ENCODE peak calls at places on chromosomes 13 and 19, in ten cellular contexts. One of them, this sample, is unnamed.

GRCh38 chr19:3210347-3211017 is 14.0 kb upstream of the CELF5 start:
- DNase-seq in D341Med: peak
- DNase-seq in LHCN-M2: peak
- DNase-seq in NCI-H1417: peak
- DNase-seq in epithelial cell of prostate: no peak
- DNase-seq in activated naive CD4-positive, alpha-beta T cell treated with anti-CD3 and anti-CD28 coated beads for 36 hours: peak
- DNase-seq in H7: peak
- DNase-seq in astrocyte of the cerebellum: no peak
- DNase-seq in GM04504: no peak
- DNase-seq in ascending aorta: peak
- DNase-seq in this sample: no peak

GRCh38 chr19:45780448-45781281 is 1.6 kb downstream of the DMPK start:
- DNase-seq in D341Med: no peak
- DNase-seq in LHCN-M2: no peak
- DNase-seq in NCI-H1417: no peak
- DNase-seq in epithelial cell of prostate: no peak
- DNase-seq in activated naive CD4-positive, alpha-beta T cell treated with anti-CD3 and anti-CD28 coated beads for 36 hours: no peak
- DNase-seq in H7: peak
- DNase-seq in astrocyte of the cerebellum: no peak
- DNase-seq in GM04504: no peak
- DNase-seq in ascending aorta: no peak
- DNase-seq in this sample: no peak

GRCh38 chr13:39781381-39781780 is 125.9 kb downstream of the COG6 start:
- DNase-seq in D341Med: no peak
- DNase-seq in LHCN-M2: no peak
- DNase-seq in NCI-H1417: no peak
- DNase-seq in epithelial cell of prostate: no peak
- DNase-seq in activated naive CD4-positive, alpha-beta T cell treated with anti-CD3 and anti-CD28 coated beads for 36 hours: no peak
- DNase-seq in H7: no peak
- DNase-seq in astrocyte of the cerebellum: no peak
- DNase-seq in GM04504: no peak
- DNase-seq in ascending aorta: no peak
- DNase-seq in this sample: no peak

GRCh38 chr13:97429681-97430081 is 4.3 kb upstream of the RAP2A start:
- DNase-seq in D341Med: no peak
- DNase-seq in LHCN-M2: peak
- DNase-seq in NCI-H1417: no peak
- DNase-seq in epithelial cell of prostate: no peak
- DNase-seq in activated naive CD4-positive, alpha-beta T cell treated with anti-CD3 and anti-CD28 coated beads for 36 hours: no peak
- DNase-seq in H7: no peak
- DNase-seq in astrocyte of the cerebellum: no peak
- DNase-seq in GM04504: no peak
- DNase-seq in ascending aorta: no peak
- DNase-seq in this sample: no peak

GRCh38 chr19:18157465-18158063 is 4.6 kb downstream of the PIK3R2 start:
- DNase-seq in D341Med: peak
- DNase-seq in LHCN-M2: peak
- DNase-seq in NCI-H1417: peak
- DNase-seq in epithelial cell of prostate: peak
- DNase-seq in activated naive CD4-positive, alpha-beta T cell treated with anti-CD3 and anti-CD28 coated beads for 36 hours: no peak
- DNase-seq in H7: peak
- DNase-seq in astrocyte of the cerebellum: no peak
- DNase-seq in GM04504: no peak
- DNase-seq in ascending aorta: no peak
- DNase-seq in this sample: no peak

GRCh38 chr13:99071666-99072065 is 93.8 kb upstream of the DOCK9 start:
- DNase-seq in D341Med: no peak
- DNase-seq in LHCN-M2: no peak
- DNase-seq in NCI-H1417: peak
- DNase-seq in epithelial cell of prostate: no peak
- DNase-seq in activated naive CD4-positive, alpha-beta T cell treated with anti-CD3 and anti-CD28 coated beads for 36 hours: no peak
- DNase-seq in H7: no peak
- DNase-seq in astrocyte of the cerebellum: no peak
- DNase-seq in GM04504: no peak
- DNase-seq in ascending aorta: no peak
- DNase-seq in this sample: no peak

GRCh38 chr19:17560205-17560595 is 4.8 kb downstream of the COLGALT1 start:
- DNase-seq in D341Med: no peak
- DNase-seq in LHCN-M2: no peak
- DNase-seq in NCI-H1417: no peak
- DNase-seq in epithelial cell of prostate: no peak
- DNase-seq in activated naive CD4-positive, alpha-beta T cell treated with anti-CD3 and anti-CD28 coated beads for 36 hours: no peak
- DNase-seq in H7: no peak
- DNase-seq in astrocyte of the cerebellum: no peak
- DNase-seq in GM04504: no peak
- DNase-seq in ascending aorta: no peak
- DNase-seq in this sample: no peak

GRCh38 chr19:17243854-17244617 is 1.7 kb downstream of the NR2F6 start:
- DNase-seq in D341Med: no peak
- DNase-seq in LHCN-M2: peak
- DNase-seq in NCI-H1417: no peak
- DNase-seq in epithelial cell of prostate: no peak
- DNase-seq in activated naive CD4-positive, alpha-beta T cell treated with anti-CD3 and anti-CD28 coated beads for 36 hours: no peak
- DNase-seq in H7: peak
- DNase-seq in astrocyte of the cerebellum: no peak
- DNase-seq in GM04504: no peak
- DNase-seq in ascending aorta: peak
- DNase-seq in this sample: no peak

GRCh38 chr13:66225071-66225470 is 1005.1 kb downstream of the PCDH9 start:
- DNase-seq in D341Med: no peak
- DNase-seq in LHCN-M2: no peak
- DNase-seq in NCI-H1417: no peak
- DNase-seq in epithelial cell of prostate: no peak
- DNase-seq in activated naive CD4-positive, alpha-beta T cell treated with anti-CD3 and anti-CD28 coated beads for 36 hours: no peak
- DNase-seq in H7: no peak
- DNase-seq in astrocyte of the cerebellum: no peak
- DNase-seq in GM04504: no peak
- DNase-seq in ascending aorta: no peak
- DNase-seq in this sample: no peak

GRCh38 chr19:40414536-40415535 is 1.7 kb upstream of the PRX start:
- DNase-seq in D341Med: no peak
- DNase-seq in LHCN-M2: no peak
- DNase-seq in NCI-H1417: no peak
- DNase-seq in epithelial cell of prostate: no peak
- DNase-seq in activated naive CD4-positive, alpha-beta T cell treated with anti-CD3 and anti-CD28 coated beads for 36 hours: no peak
- DNase-seq in H7: peak
- DNase-seq in astrocyte of the cerebellum: no peak
- DNase-seq in GM04504: no peak
- DNase-seq in ascending aorta: no peak
- DNase-seq in this sample: no peak

GRCh38 chr19:55528030-55528801 is 8.7 kb downstream of the SBK2 start:
- DNase-seq in D341Med: peak
- DNase-seq in LHCN-M2: no peak
- DNase-seq in NCI-H1417: no peak
- DNase-seq in epithelial cell of prostate: no peak
- DNase-seq in activated naive CD4-positive, alpha-beta T cell treated with anti-CD3 and anti-CD28 coated beads for 36 hours: no peak
- DNase-seq in H7: peak
- DNase-seq in astrocyte of the cerebellum: no peak
- DNase-seq in GM04504: no peak
- DNase-seq in ascending aorta: no peak
- DNase-seq in this sample: no peak

GRCh38 chr19:35208121-35208520 is 20.4 kb downstream of the FAM187B start:
- DNase-seq in D341Med: no peak
- DNase-seq in LHCN-M2: no peak
- DNase-seq in NCI-H1417: no peak
- DNase-seq in epithelial cell of prostate: no peak
- DNase-seq in activated naive CD4-positive, alpha-beta T cell treated with anti-CD3 and anti-CD28 coated beads for 36 hours: peak
- DNase-seq in H7: no peak
- DNase-seq in astrocyte of the cerebellum: no peak
- DNase-seq in GM04504: no peak
- DNase-seq in ascending aorta: no peak
- DNase-seq in this sample: no peak

GRCh38 chr19:8506402-8506957 is 4.0 kb upstream of the PRAM1 start:
- DNase-seq in D341Med: no peak
- DNase-seq in LHCN-M2: no peak
- DNase-seq in NCI-H1417: no peak
- DNase-seq in epithelial cell of prostate: no peak
- DNase-seq in activated naive CD4-positive, alpha-beta T cell treated with anti-CD3 and anti-CD28 coated beads for 36 hours: no peak
- DNase-seq in H7: peak
- DNase-seq in astrocyte of the cerebellum: no peak
- DNase-seq in GM04504: no peak
- DNase-seq in ascending aorta: no peak
- DNase-seq in this sample: no peak

GRCh38 chr19:19407640-19407933 is 2.1 kb downstream of the GATAD2A start:
- DNase-seq in D341Med: no peak
- DNase-seq in LHCN-M2: no peak
- DNase-seq in NCI-H1417: no peak
- DNase-seq in epithelial cell of prostate: no peak
- DNase-seq in activated naive CD4-positive, alpha-beta T cell treated with anti-CD3 and anti-CD28 coated beads for 36 hours: no peak
- DNase-seq in H7: no peak
- DNase-seq in astrocyte of the cerebellum: no peak
- DNase-seq in GM04504: no peak
- DNase-seq in ascending aorta: no peak
- DNase-seq in this sample: no peak

GRCh38 chr13:24280722-24281121 is 28.7 kb upstream of the C1QTNF9 start:
- DNase-seq in D341Med: no peak
- DNase-seq in LHCN-M2: no peak
- DNase-seq in NCI-H1417: no peak
- DNase-seq in epithelial cell of prostate: no peak
- DNase-seq in activated naive CD4-positive, alpha-beta T cell treated with anti-CD3 and anti-CD28 coated beads for 36 hours: no peak
- DNase-seq in H7: no peak
- DNase-seq in astrocyte of the cerebellum: no peak
- DNase-seq in GM04504: no peak
- DNase-seq in ascending aorta: no peak
- DNase-seq in this sample: no peak

GRCh38 chr13:35994131-35994966 is 136.8 kb downstream of the DCLK1 start:
- DNase-seq in D341Med: no peak
- DNase-seq in LHCN-M2: peak
- DNase-seq in NCI-H1417: no peak
- DNase-seq in epithelial cell of prostate: peak
- DNase-seq in activated naive CD4-positive, alpha-beta T cell treated with anti-CD3 and anti-CD28 coated beads for 36 hours: no peak
- DNase-seq in H7: no peak
- DNase-seq in astrocyte of the cerebellum: peak
- DNase-seq in GM04504: peak
- DNase-seq in ascending aorta: peak
- DNase-seq in this sample: no peak

GRCh38 chr13:40388617-40389016 is 277.8 kb downstream of the FOXO1 start:
- DNase-seq in D341Med: no peak
- DNase-seq in LHCN-M2: no peak
- DNase-seq in NCI-H1417: no peak
- DNase-seq in epithelial cell of prostate: no peak
- DNase-seq in activated naive CD4-positive, alpha-beta T cell treated with anti-CD3 and anti-CD28 coated beads for 36 hours: peak
- DNase-seq in H7: no peak
- DNase-seq in astrocyte of the cerebellum: no peak
- DNase-seq in GM04504: peak
- DNase-seq in ascending aorta: peak
- DNase-seq in this sample: peak

GRCh38 chr13:31101511-31102170 is 60.1 kb downstream of the HSPH1 start:
- DNase-seq in D341Med: no peak
- DNase-seq in LHCN-M2: no peak
- DNase-seq in NCI-H1417: no peak
- DNase-seq in epithelial cell of prostate: no peak
- DNase-seq in activated naive CD4-positive, alpha-beta T cell treated with anti-CD3 and anti-CD28 coated beads for 36 hours: no peak
- DNase-seq in H7: no peak
- DNase-seq in astrocyte of the cerebellum: no peak
- DNase-seq in GM04504: no peak
- DNase-seq in ascending aorta: peak
- DNase-seq in this sample: no peak

GRCh38 chr13:75704194-75704941 is 68.2 kb downstream of the LMO7 start:
- DNase-seq in D341Med: no peak
- DNase-seq in LHCN-M2: peak
- DNase-seq in NCI-H1417: no peak
- DNase-seq in epithelial cell of prostate: no peak
- DNase-seq in activated naive CD4-positive, alpha-beta T cell treated with anti-CD3 and anti-CD28 coated beads for 36 hours: no peak
- DNase-seq in H7: no peak
- DNase-seq in astrocyte of the cerebellum: peak
- DNase-seq in GM04504: no peak
- DNase-seq in ascending aorta: no peak
- DNase-seq in this sample: no peak

GRCh38 chr13:109743706-109744453 is 42.5 kb downstream of the IRS2 start:
- DNase-seq in D341Med: no peak
- DNase-seq in LHCN-M2: peak
- DNase-seq in NCI-H1417: no peak
- DNase-seq in epithelial cell of prostate: peak
- DNase-seq in activated naive CD4-positive, alpha-beta T cell treated with anti-CD3 and anti-CD28 coated beads for 36 hours: peak
- DNase-seq in H7: no peak
- DNase-seq in astrocyte of the cerebellum: no peak
- DNase-seq in GM04504: no peak
- DNase-seq in ascending aorta: no peak
- DNase-seq in this sample: no peak

GRCh38 chr19:7113233-7113632 is 43.7 kb downstream of the ZNF557 start:
- DNase-seq in D341Med: no peak
- DNase-seq in LHCN-M2: no peak
- DNase-seq in NCI-H1417: no peak
- DNase-seq in epithelial cell of prostate: no peak
- DNase-seq in activated naive CD4-positive, alpha-beta T cell treated with anti-CD3 and anti-CD28 coated beads for 36 hours: no peak
- DNase-seq in H7: no peak
- DNase-seq in astrocyte of the cerebellum: no peak
- DNase-seq in GM04504: no peak
- DNase-seq in ascending aorta: no peak
- DNase-seq in this sample: no peak

GRCh38 chr13:40269086-40269485 is 397.4 kb downstream of the FOXO1 start:
- DNase-seq in D341Med: no peak
- DNase-seq in LHCN-M2: no peak
- DNase-seq in NCI-H1417: no peak
- DNase-seq in epithelial cell of prostate: no peak
- DNase-seq in activated naive CD4-positive, alpha-beta T cell treated with anti-CD3 and anti-CD28 coated beads for 36 hours: no peak
- DNase-seq in H7: no peak
- DNase-seq in astrocyte of the cerebellum: no peak
- DNase-seq in GM04504: no peak
- DNase-seq in ascending aorta: no peak
- DNase-seq in this sample: no peak

GRCh38 chr13:113327391-113327765 is 30.3 kb downstream of the LAMP1 start:
- DNase-seq in D341Med: peak
- DNase-seq in LHCN-M2: no peak
- DNase-seq in NCI-H1417: no peak
- DNase-seq in epithelial cell of prostate: no peak
- DNase-seq in activated naive CD4-positive, alpha-beta T cell treated with anti-CD3 and anti-CD28 coated beads for 36 hours: no peak
- DNase-seq in H7: no peak
- DNase-seq in astrocyte of the cerebellum: no peak
- DNase-seq in GM04504: no peak
- DNase-seq in ascending aorta: no peak
- DNase-seq in this sample: no peak

GRCh38 chr13:100235311-100235901 is 146.5 kb downstream of the PCCA start:
- DNase-seq in D341Med: peak
- DNase-seq in LHCN-M2: peak
- DNase-seq in NCI-H1417: peak
- DNase-seq in epithelial cell of prostate: no peak
- DNase-seq in activated naive CD4-positive, alpha-beta T cell treated with anti-CD3 and anti-CD28 coated beads for 36 hours: no peak
- DNase-seq in H7: no peak
- DNase-seq in astrocyte of the cerebellum: peak
- DNase-seq in GM04504: no peak
- DNase-seq in ascending aorta: no peak
- DNase-seq in this sample: no peak

GRCh38 chr13:41577437-41577836 is 120.1 kb downstream of the RGCC start:
- DNase-seq in D341Med: no peak
- DNase-seq in LHCN-M2: no peak
- DNase-seq in NCI-H1417: no peak
- DNase-seq in epithelial cell of prostate: no peak
- DNase-seq in activated naive CD4-positive, alpha-beta T cell treated with anti-CD3 and anti-CD28 coated beads for 36 hours: no peak
- DNase-seq in H7: no peak
- DNase-seq in astrocyte of the cerebellum: peak
- DNase-seq in GM04504: peak
- DNase-seq in ascending aorta: peak
- DNase-seq in this sample: no peak

GRCh38 chr19:36719687-36720556 is 32.5 kb downstream of the ZNF567 start:
- DNase-seq in D341Med: no peak
- DNase-seq in LHCN-M2: peak
- DNase-seq in NCI-H1417: no peak
- DNase-seq in epithelial cell of prostate: no peak
- DNase-seq in activated naive CD4-positive, alpha-beta T cell treated with anti-CD3 and anti-CD28 coated beads for 36 hours: no peak
- DNase-seq in H7: no peak
- DNase-seq in astrocyte of the cerebellum: no peak
- DNase-seq in GM04504: no peak
- DNase-seq in ascending aorta: no peak
- DNase-seq in this sample: no peak

GRCh38 chr19:1084024-1084868 is 10.9 kb downstream of the POLR2E start:
- DNase-seq in D341Med: no peak
- DNase-seq in LHCN-M2: no peak
- DNase-seq in NCI-H1417: peak
- DNase-seq in epithelial cell of prostate: no peak
- DNase-seq in activated naive CD4-positive, alpha-beta T cell treated with anti-CD3 and anti-CD28 coated beads for 36 hours: no peak
- DNase-seq in H7: no peak
- DNase-seq in astrocyte of the cerebellum: no peak
- DNase-seq in GM04504: no peak
- DNase-seq in ascending aorta: no peak
- DNase-seq in this sample: no peak

This sample was measured in esophagus squamous epithelium.